ENCODE peak calls at places on chromosomes 7 and 10, in eight cellular contexts. U is MM.1S; R is mucosa of descending colon; V is psoas muscle; F is lower lobe of right lung; I is CD8-positive, alpha-beta T cell; B is testis; P is neural progenitor cell. N is an unnamed sample.

GRCh38 chr7:112459645-112460044 is 9.4 kb downstream of the IFRD1 start:
- DNase-seq in U (no peak), R (no peak), V (no peak), F (no peak), I (no peak), B (no peak), P (no peak), N (no peak)

GRCh38 chr10:128042131-128042610 is 84.1 kb downstream of the MKI67 start:
- DNase-seq in U (no peak), R (no peak), V (no peak), F (no peak), I (no peak), B (no peak), P (no peak), N (no peak)

GRCh38 chr10:62715383-62715782 is 89.1 kb upstream of the ADO start:
- DNase-seq in U (no peak), R (no peak), V (no peak), F (no peak), I (no peak), B (no peak), P (no peak), N (no peak)

GRCh38 chr10:100888957-100889356 is 23.8 kb upstream of the SLF2 start:
- DNase-seq in U (no peak), R (no peak), V (no peak), F (no peak), I (no peak), B (no peak), P (no peak), N (no peak)

GRCh38 chr7:3301831-3302618 is 973 bp downstream of the SDK1 start:
- DNase-seq in U (no peak), R (peak; percentile 34), V (no peak), F (no peak), I (no peak), B (peak; percentile 20), P (peak; percentile 36), N (no peak)

GRCh38 chr7:9598411-9598810 is 1165.0 kb downstream of the NXPH1 start:
- DNase-seq in U (no peak), R (no peak), V (no peak), F (no peak), I (no peak), B (no peak), P (no peak), N (no peak)

GRCh38 chr10:17836917-17837316 is 27.8 kb downstream of the MRC1 start:
- DNase-seq in U (no peak), R (peak; percentile 60), V (no peak), F (no peak), I (no peak), B (peak; percentile 68), P (peak; percentile 61), N (no peak)

GRCh38 chr10:43961523-43962345 is 313.1 kb upstream of the ZNF32 start:
- DNase-seq in U (no peak), R (no peak), V (no peak), F (no peak), I (no peak), B (no peak), P (no peak), N (no peak)

GRCh38 chr7:1713502-1714484 is 43.7 kb downstream of the ELFN1 start:
- DNase-seq in U (no peak), R (no peak), V (peak; percentile 75), F (peak; percentile 45), I (no peak), B (peak; percentile 92), P (peak; percentile 64), N (no peak)

GRCh38 chr10:43944742-43945730 is 296.4 kb upstream of the ZNF32 start:
- DNase-seq in U (no peak), R (no peak), V (no peak), F (no peak), I (no peak), B (no peak), P (no peak), N (no peak)

GRCh38 chr10:114431414-114431767 is 27.1 kb upstream of the AFAP1L2 start:
- DNase-seq in U (no peak), R (no peak), V (no peak), F (no peak), I (no peak), B (no peak), P (no peak), N (no peak)

GRCh38 chr10:25061125-25061524 is 44.7 kb downstream of the THNSL1 start:
- DNase-seq in U (no peak), R (no peak), V (no peak), F (no peak), I (no peak), B (no peak), P (no peak), N (no peak)

GRCh38 chr10:87844837-87845623 is 18.3 kb downstream of the KLLN start:
- DNase-seq in U (no peak), R (no peak), V (no peak), F (no peak), I (no peak), B (no peak), P (no peak), N (no peak)

GRCh38 chr10:21497177-21497807 is 28.2 kb downstream of the SKIDA1 start:
- DNase-seq in U (peak; percentile 30), R (peak; percentile 94), V (peak; percentile 92), F (peak; percentile 95), I (no peak), B (peak; percentile 95), P (peak; percentile 90), N (peak; percentile 66)

GRCh38 chr10:68001539-68001938 is 73.5 kb downstream of the HERC4 start:
- DNase-seq in U (no peak), R (no peak), V (no peak), F (no peak), I (no peak), B (no peak), P (no peak), N (no peak)

GRCh38 chr7:95628831-95629439 is 32.6 kb upstream of the PDK4 start:
- DNase-seq in U (no peak), R (no peak), V (no peak), F (no peak), I (no peak), B (no peak), P (no peak), N (no peak)
- H3K4me3 ChIP-seq in U (no peak overlapping the region), R (no peak overlapping the region), V (no peak overlapping the region), F (no peak overlapping the region), I (no peak overlapping the region), B (no peak overlapping the region), P (no peak overlapping the region), N (no peak overlapping the region)

DNA sequence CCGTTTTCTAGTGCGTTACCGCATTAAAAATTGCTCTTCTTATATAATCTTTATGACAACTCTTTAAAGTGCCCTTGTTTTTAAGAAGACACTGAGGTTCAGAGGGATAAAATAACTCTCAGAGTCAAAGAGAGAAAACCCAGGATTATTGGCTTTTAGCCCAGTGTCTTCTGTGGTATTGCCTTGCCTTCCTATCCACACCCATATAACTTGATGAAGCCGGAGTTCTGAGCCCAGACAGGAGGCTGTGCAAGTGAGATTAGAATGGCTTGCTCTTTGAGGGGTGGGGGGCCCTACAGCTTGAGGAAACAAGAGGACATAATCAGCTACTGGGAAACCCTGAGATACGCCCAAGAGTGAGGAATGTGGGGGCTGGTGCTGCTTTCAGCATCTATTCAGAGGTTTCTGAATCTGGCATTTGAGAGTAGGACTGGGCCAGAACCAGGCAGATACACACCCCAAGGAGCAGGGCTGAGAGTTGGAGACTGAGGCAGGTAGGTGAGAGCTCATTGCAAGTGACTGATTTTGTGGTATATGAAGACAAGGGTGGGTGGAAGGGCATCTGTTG is 2.3 kb downstream of the PRXL2A start:
- DNase-seq in U (no peak), R (no peak), V (no peak), F (no peak), I (no peak), B (no peak), P (no peak), N (no peak)
- TF ChIP-seq CTCF in U (no peak), R (no peak), V (no peak), F (no peak), I (no peak), B (no peak), P (no peak), N (no peak)

GRCh38 chr7:150367677-150368097 is 935 bp upstream of the REPIN1 start:
- DNase-seq in U (no peak), R (no peak), V (no peak), F (no peak), I (no peak), B (no peak), P (no peak), N (no peak)

GRCh38 chr7:150363872-150364271 is 4.8 kb upstream of the REPIN1 start:
- DNase-seq in U (no peak), R (no peak), V (no peak), F (no peak), I (no peak), B (no peak), P (no peak), N (no peak)

GRCh38 chr7:150368098-150368883 is at the start of gene REPIN1:
- DNase-seq in U (peak; percentile 97), R (peak; percentile 96), V (peak; percentile 97), F (peak; percentile 95), I (peak; percentile 66), B (peak; percentile 91), P (peak; percentile 95), N (peak; percentile 78)

GRCh38 chr7:150367187-150367510 is 1.5 kb upstream of the REPIN1 start:
- DNase-seq in U (peak; percentile 71), R (no peak), V (no peak), F (no peak), I (no peak), B (no peak), P (no peak), N (no peak)

DNA sequence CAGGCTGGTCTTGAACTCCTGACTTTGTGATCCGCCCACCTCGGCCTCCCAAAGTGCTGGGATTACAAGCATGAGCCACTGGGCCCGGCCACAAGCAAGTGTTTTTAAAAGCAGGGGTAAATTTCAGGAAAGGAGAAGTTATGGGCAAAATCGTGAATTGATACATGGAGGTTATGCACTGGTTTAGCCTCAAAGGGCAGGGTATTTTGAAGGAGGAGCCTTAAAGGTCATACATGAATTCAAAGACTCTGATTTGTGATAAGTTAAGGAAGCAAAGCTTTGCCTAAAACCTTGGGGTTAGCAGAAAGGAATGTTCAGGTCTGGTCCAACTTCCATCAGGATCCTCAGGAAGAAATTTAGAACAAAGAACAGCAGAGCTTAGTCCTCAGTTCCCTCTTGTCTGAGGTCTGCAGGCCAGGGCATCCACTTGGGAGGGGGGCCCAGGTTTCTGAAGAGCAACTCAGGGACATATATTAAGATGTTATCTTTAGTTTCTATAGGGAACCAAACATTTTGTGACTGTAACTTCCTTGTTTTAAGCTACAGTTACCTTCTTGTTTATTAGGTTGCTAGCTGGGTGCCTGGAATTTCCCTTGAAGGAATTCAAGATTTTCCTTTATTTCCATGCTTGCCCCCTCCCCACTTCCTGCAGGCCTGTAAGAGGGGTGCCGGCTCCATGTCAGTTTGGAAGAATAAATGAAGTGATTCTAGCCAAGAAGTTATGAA is 2.8 kb upstream of the REPIN1 start:
- DNase-seq in U (no peak), R (no peak), V (no peak), F (no peak), I (no peak), B (no peak), P (peak; percentile 6), N (no peak)
- H3K4me1 ChIP-seq in U (peaks cover 37% of the 10 kb centered on the region), R (peaks cover 22% of the 10 kb centered on the region), V (peaks cover 50% of the 10 kb centered on the region), F (peaks cover 29% of the 10 kb centered on the region), I (peaks cover 45% of the 10 kb centered on the region), B (peaks cover 15% of the 10 kb centered on the region), P (peaks cover 33% of the 10 kb centered on the region), N (peaks cover 8% of the 10 kb centered on the region)

DNA sequence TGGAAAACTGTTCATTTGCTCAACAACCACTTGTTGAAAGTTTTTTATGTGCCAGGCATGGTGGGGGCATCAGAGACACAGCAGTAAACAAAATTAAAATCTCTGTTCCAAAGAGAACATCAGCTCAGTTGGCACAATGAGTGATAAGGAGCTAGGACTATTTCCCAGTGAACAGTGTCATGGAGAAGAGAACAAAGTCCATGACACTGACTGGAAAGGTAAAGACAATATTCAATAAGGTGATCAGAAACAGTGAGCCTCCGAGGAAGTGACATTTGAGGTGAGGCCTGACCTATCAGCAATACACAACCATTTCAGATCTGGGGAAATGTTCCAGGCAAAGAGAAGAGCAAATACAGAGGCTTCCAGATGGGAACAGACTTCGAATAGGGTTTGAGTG is 14.6 kb downstream of the ACSL5 start:
- DNase-seq in U (no peak), R (no peak), V (no peak), F (no peak), I (no peak), B (no peak), P (no peak), N (no peak)
- H3K4me3 ChIP-seq in U (no peak overlapping the region), R (no peak overlapping the region), V (no peak overlapping the region), F (no peak overlapping the region), I (no peak overlapping the region), B (no peak overlapping the region), P (no peak overlapping the region), N (no peak overlapping the region)